ENCODE peak calls at places on chromosomes 1 and 21, in seven cellular contexts. One of them, this sample, is unnamed.

GRCh38 chr1:100894622-100895539 is at the start of gene EXTL2:
- DNase-seq in left cardiac atrium: peak; percentile 90
- DNase-seq in Ammon's horn: peak; percentile 93
- DNase-seq in NCI-H2171 treated with DMSO at 0.1 percent for 48 hours: peak; percentile 98
- DNase-seq in nephron progenitor cell: peak; percentile 84
- DNase-seq in MG63: peak; percentile 79
- DNase-seq in dermis microvascular lymphatic vessel endothelial cell: peak; percentile 84
- DNase-seq in this sample: peak; percentile 91

GRCh38 chr1:74522143-74522542 is 9.7 kb upstream of the LRRC53 start:
- DNase-seq in left cardiac atrium: no peak
- DNase-seq in Ammon's horn: no peak
- DNase-seq in NCI-H2171 treated with DMSO at 0.1 percent for 48 hours: peak; percentile 93
- DNase-seq in nephron progenitor cell: peak; percentile 33
- DNase-seq in MG63: no peak
- DNase-seq in dermis microvascular lymphatic vessel endothelial cell: no peak
- DNase-seq in this sample: no peak

GRCh38 chr1:190667914-190668313 is 190.2 kb upstream of the BRINP3 start:
- DNase-seq in left cardiac atrium: no peak
- DNase-seq in Ammon's horn: no peak
- DNase-seq in NCI-H2171 treated with DMSO at 0.1 percent for 48 hours: no peak
- DNase-seq in nephron progenitor cell: no peak
- DNase-seq in MG63: no peak
- DNase-seq in dermis microvascular lymphatic vessel endothelial cell: no peak
- DNase-seq in this sample: no peak

GRCh38 chr1:225378880-225379279 is 49.0 kb downstream of the LBR start:
- DNase-seq in left cardiac atrium: peak; percentile 28
- DNase-seq in Ammon's horn: no peak
- DNase-seq in NCI-H2171 treated with DMSO at 0.1 percent for 48 hours: no peak
- DNase-seq in nephron progenitor cell: peak; percentile 33
- DNase-seq in MG63: no peak
- DNase-seq in dermis microvascular lymphatic vessel endothelial cell: no peak
- DNase-seq in this sample: no peak

GRCh38 chr1:62508187-62508758 is 71.4 kb downstream of the USP1 start:
- DNase-seq in left cardiac atrium: no peak
- DNase-seq in Ammon's horn: peak; percentile 61
- DNase-seq in NCI-H2171 treated with DMSO at 0.1 percent for 48 hours: peak; percentile 67
- DNase-seq in nephron progenitor cell: no peak
- DNase-seq in MG63: no peak
- DNase-seq in dermis microvascular lymphatic vessel endothelial cell: peak; percentile 60
- DNase-seq in this sample: no peak

GRCh38 chr1:168767885-168768584 is 39.0 kb upstream of the DPT start:
- DNase-seq in left cardiac atrium: peak; percentile 44
- DNase-seq in Ammon's horn: peak; percentile 22
- DNase-seq in NCI-H2171 treated with DMSO at 0.1 percent for 48 hours: no peak
- DNase-seq in nephron progenitor cell: no peak
- DNase-seq in MG63: peak; percentile 62
- DNase-seq in dermis microvascular lymphatic vessel endothelial cell: no peak
- DNase-seq in this sample: no peak

GRCh38 chr21:44263221-44263671 is 1.5 kb upstream of the DNMT3L start:
- DNase-seq in left cardiac atrium: peak; percentile 18
- DNase-seq in Ammon's horn: no peak
- DNase-seq in NCI-H2171 treated with DMSO at 0.1 percent for 48 hours: no peak
- DNase-seq in nephron progenitor cell: peak; percentile 68
- DNase-seq in MG63: no peak
- DNase-seq in dermis microvascular lymphatic vessel endothelial cell: no peak
- DNase-seq in this sample: no peak

GRCh38 chr1:192807968-192808587 is 761 bp upstream of the RGS2 start:
- DNase-seq in left cardiac atrium: no peak
- DNase-seq in Ammon's horn: peak; percentile 26
- DNase-seq in NCI-H2171 treated with DMSO at 0.1 percent for 48 hours: peak; percentile 57
- DNase-seq in nephron progenitor cell: no peak
- DNase-seq in MG63: no peak
- DNase-seq in dermis microvascular lymphatic vessel endothelial cell: no peak
- DNase-seq in this sample: no peak

GRCh38 chr1:164602480-164603093 is 43.6 kb downstream of the PBX1 start:
- DNase-seq in left cardiac atrium: peak; percentile 60
- DNase-seq in Ammon's horn: peak; percentile 59
- DNase-seq in NCI-H2171 treated with DMSO at 0.1 percent for 48 hours: peak; percentile 55
- DNase-seq in nephron progenitor cell: peak; percentile 76
- DNase-seq in MG63: peak; percentile 4
- DNase-seq in dermis microvascular lymphatic vessel endothelial cell: no peak
- DNase-seq in this sample: no peak

GRCh38 chr1:41678141-41678878 is 193.8 kb upstream of the EDN2 start:
- DNase-seq in left cardiac atrium: no peak
- DNase-seq in Ammon's horn: no peak
- DNase-seq in NCI-H2171 treated with DMSO at 0.1 percent for 48 hours: peak; percentile 79
- DNase-seq in nephron progenitor cell: no peak
- DNase-seq in MG63: no peak
- DNase-seq in dermis microvascular lymphatic vessel endothelial cell: no peak
- DNase-seq in this sample: no peak

GRCh38 chr1:22089134-22089571 is 36.6 kb downstream of the CDC42 start:
- DNase-seq in left cardiac atrium: no peak
- DNase-seq in Ammon's horn: no peak
- DNase-seq in NCI-H2171 treated with DMSO at 0.1 percent for 48 hours: no peak
- DNase-seq in nephron progenitor cell: no peak
- DNase-seq in MG63: no peak
- DNase-seq in dermis microvascular lymphatic vessel endothelial cell: no peak
- DNase-seq in this sample: no peak

GRCh38 chr1:7256526-7256925 is 471.3 kb downstream of the CAMTA1 start:
- DNase-seq in left cardiac atrium: no peak
- DNase-seq in Ammon's horn: no peak
- DNase-seq in NCI-H2171 treated with DMSO at 0.1 percent for 48 hours: no peak
- DNase-seq in nephron progenitor cell: no peak
- DNase-seq in MG63: no peak
- DNase-seq in dermis microvascular lymphatic vessel endothelial cell: no peak
- DNase-seq in this sample: no peak

GRCh38 chr1:231093158-231093922 is 53.3 kb upstream of the FAM89A start:
- DNase-seq in left cardiac atrium: no peak
- DNase-seq in Ammon's horn: peak; percentile 61
- DNase-seq in NCI-H2171 treated with DMSO at 0.1 percent for 48 hours: no peak
- DNase-seq in nephron progenitor cell: no peak
- DNase-seq in MG63: no peak
- DNase-seq in dermis microvascular lymphatic vessel endothelial cell: peak; percentile 25
- DNase-seq in this sample: no peak

GRCh38 chr1:108639899-108640560 is 20.9 kb downstream of the HENMT1 start:
- DNase-seq in left cardiac atrium: no peak
- DNase-seq in Ammon's horn: no peak
- DNase-seq in NCI-H2171 treated with DMSO at 0.1 percent for 48 hours: no peak
- DNase-seq in nephron progenitor cell: no peak
- DNase-seq in MG63: no peak
- DNase-seq in dermis microvascular lymphatic vessel endothelial cell: no peak
- DNase-seq in this sample: no peak

GRCh38 chr1:225908773-225909172 is 15.3 kb downstream of the PYCR2 start:
- DNase-seq in left cardiac atrium: no peak
- DNase-seq in Ammon's horn: no peak
- DNase-seq in NCI-H2171 treated with DMSO at 0.1 percent for 48 hours: no peak
- DNase-seq in nephron progenitor cell: no peak
- DNase-seq in MG63: no peak
- DNase-seq in dermis microvascular lymphatic vessel endothelial cell: no peak
- DNase-seq in this sample: no peak

GRCh38 chr1:162708286-162708685 is 76.0 kb downstream of the DDR2 start:
- DNase-seq in left cardiac atrium: no peak
- DNase-seq in Ammon's horn: no peak
- DNase-seq in NCI-H2171 treated with DMSO at 0.1 percent for 48 hours: no peak
- DNase-seq in nephron progenitor cell: no peak
- DNase-seq in MG63: no peak
- DNase-seq in dermis microvascular lymphatic vessel endothelial cell: no peak
- DNase-seq in this sample: no peak

GRCh38 chr1:108814343-108815125 is 42.4 kb downstream of the AKNAD1 start:
- DNase-seq in left cardiac atrium: no peak
- DNase-seq in Ammon's horn: peak; percentile 63
- DNase-seq in NCI-H2171 treated with DMSO at 0.1 percent for 48 hours: no peak
- DNase-seq in nephron progenitor cell: no peak
- DNase-seq in MG63: peak; percentile 59
- DNase-seq in dermis microvascular lymphatic vessel endothelial cell: no peak
- DNase-seq in this sample: no peak

GRCh38 chr1:172973424-172973823 is 77.3 kb downstream of the TNFSF18 start:
- DNase-seq in left cardiac atrium: no peak
- DNase-seq in Ammon's horn: no peak
- DNase-seq in NCI-H2171 treated with DMSO at 0.1 percent for 48 hours: no peak
- DNase-seq in nephron progenitor cell: no peak
- DNase-seq in MG63: peak; percentile 40
- DNase-seq in dermis microvascular lymphatic vessel endothelial cell: no peak
- DNase-seq in this sample: no peak

GRCh38 chr21:33799378-33800090 is 116.1 kb downstream of the ATP5PO start:
- DNase-seq in left cardiac atrium: peak; percentile 64
- DNase-seq in Ammon's horn: no peak
- DNase-seq in NCI-H2171 treated with DMSO at 0.1 percent for 48 hours: no peak
- DNase-seq in nephron progenitor cell: no peak
- DNase-seq in MG63: peak; percentile 39
- DNase-seq in dermis microvascular lymphatic vessel endothelial cell: no peak
- DNase-seq in this sample: no peak

GRCh38 chr1:234607091-234608025 is 2.6 kb downstream of the IRF2BP2 start:
- DNase-seq in left cardiac atrium: no peak
- DNase-seq in Ammon's horn: peak; percentile 84
- DNase-seq in NCI-H2171 treated with DMSO at 0.1 percent for 48 hours: peak; percentile 50
- DNase-seq in nephron progenitor cell: peak; percentile 20
- DNase-seq in MG63: peak; percentile 51
- DNase-seq in dermis microvascular lymphatic vessel endothelial cell: no peak
- DNase-seq in this sample: peak; percentile 71

GRCh38 chr1:31709060-31709459 is 5.2 kb upstream of the COL16A1 start:
- DNase-seq in left cardiac atrium: no peak
- DNase-seq in Ammon's horn: no peak
- DNase-seq in NCI-H2171 treated with DMSO at 0.1 percent for 48 hours: no peak
- DNase-seq in nephron progenitor cell: peak; percentile 31
- DNase-seq in MG63: no peak
- DNase-seq in dermis microvascular lymphatic vessel endothelial cell: no peak
- DNase-seq in this sample: no peak

GRCh38 chr1:209431813-209432442 is 151.6 kb upstream of the CAMK1G start:
- DNase-seq in left cardiac atrium: no peak
- DNase-seq in Ammon's horn: no peak
- DNase-seq in NCI-H2171 treated with DMSO at 0.1 percent for 48 hours: no peak
- DNase-seq in nephron progenitor cell: no peak
- DNase-seq in MG63: no peak
- DNase-seq in dermis microvascular lymphatic vessel endothelial cell: no peak
- DNase-seq in this sample: no peak

GRCh38 chr1:218383051-218383450 is 37.9 kb downstream of the TGFB2 start:
- DNase-seq in left cardiac atrium: no peak
- DNase-seq in Ammon's horn: no peak
- DNase-seq in NCI-H2171 treated with DMSO at 0.1 percent for 48 hours: no peak
- DNase-seq in nephron progenitor cell: no peak
- DNase-seq in MG63: no peak
- DNase-seq in dermis microvascular lymphatic vessel endothelial cell: no peak
- DNase-seq in this sample: no peak

GRCh38 chr1:19443321-19443720 is 42.0 kb downstream of the CAPZB start:
- DNase-seq in left cardiac atrium: no peak
- DNase-seq in Ammon's horn: no peak
- DNase-seq in NCI-H2171 treated with DMSO at 0.1 percent for 48 hours: no peak
- DNase-seq in nephron progenitor cell: no peak
- DNase-seq in MG63: no peak
- DNase-seq in dermis microvascular lymphatic vessel endothelial cell: no peak
- DNase-seq in this sample: peak; percentile 31

GRCh38 chr1:15090373-15090772 is 63.2 kb upstream of the TMEM51 start:
- DNase-seq in left cardiac atrium: no peak
- DNase-seq in Ammon's horn: no peak
- DNase-seq in NCI-H2171 treated with DMSO at 0.1 percent for 48 hours: peak; percentile 40
- DNase-seq in nephron progenitor cell: peak; percentile 80
- DNase-seq in MG63: no peak
- DNase-seq in dermis microvascular lymphatic vessel endothelial cell: peak; percentile 85
- DNase-seq in this sample: peak; percentile 61